ENCODE peak calls at places on chromosomes 4 and X, in eight cellular contexts. F, D, V, K, M, C, Z and Y are unnamed samples.

GRCh38 chr4:146643812-146644401 is 5.2 kb downstream of the POU4F2 start:
- DNase-seq in Z (no peak), D (peak), V (peak), M (no peak), F (peak), K (no peak), C (no peak), Y (no peak)

GRCh38 chrX:22795680-22796079 is 204.1 kb upstream of the DDX53 start:
- DNase-seq in Z (no peak), V (no peak), M (no peak), K (no peak), F (peak), D (peak), C (no peak), Y (no peak)

GRCh38 chrX:74458738-74459137 is 37.4 kb downstream of the SLC16A2 start:
- DNase-seq in F (peak), K (peak), M (peak), Z (no peak), D (peak), C (no peak), V (no peak), Y (no peak)

GRCh38 chrX:118975831-118976598 is 1.6 kb downstream of the LONRF3 start:
- DNase-seq in F (peak), K (peak), V (peak), M (no peak), C (peak), Z (peak), D (peak), Y (peak)

GRCh38 chr4:24643774-24644520 is 59.6 kb upstream of the DHX15 start:
- DNase-seq in Z (no peak), D (no peak), K (no peak), M (no peak), F (peak), V (no peak), C (no peak), Y (no peak)

GRCh38 chr4:145130130-145130529 is 32.0 kb downstream of the ABCE1 start:
- DNase-seq in Z (no peak), K (no peak), F (no peak), C (no peak), M (no peak), V (no peak), D (no peak), Y (no peak)

GRCh38 chrX:21741869-21742701 is 15.8 kb downstream of the SMPX start:
- DNase-seq in V (no peak), F (peak), D (peak), M (no peak), Z (no peak), C (no peak), K (no peak), Y (no peak)

GRCh38 chr4:80452768-80453167 is 117.2 kb downstream of the CFAP299 start:
- DNase-seq in M (no peak), C (no peak), Z (no peak), K (no peak), V (no peak), F (no peak), D (no peak), Y (no peak)

GRCh38 chrX:47807548-47807947 is 29.2 kb upstream of the ZNF81 start:
- DNase-seq in Z (no peak), D (no peak), C (no peak), K (no peak), V (peak), F (no peak), M (no peak), Y (no peak)

GRCh38 chrX:2955838-2956237 is 26.7 kb upstream of the ARSD start:
- DNase-seq in K (no peak), Z (no peak), C (no peak), D (no peak), F (no peak), M (no peak), V (no peak), Y (no peak)

GRCh38 chr4:138164218-138164617 is 77.9 kb downstream of the SLC7A11 start:
- DNase-seq in K (no peak), C (no peak), V (no peak), F (no peak), Z (no peak), D (no peak), M (no peak), Y (no peak)

GRCh38 chr4:113689394-113689793 is 72.1 kb downstream of the CAMK2D start:
- DNase-seq in D (no peak), K (no peak), M (no peak), C (no peak), Z (no peak), V (no peak), F (no peak), Y (no peak)

GRCh38 chr4:183289688-183290087 is 30.4 kb downstream of the CLDN22 start:
- DNase-seq in M (no peak), V (no peak), F (no peak), K (peak), D (no peak), C (no peak), Z (no peak), Y (no peak)

GRCh38 chr4:121773873-121774272 is 8.9 kb upstream of the SMIM43 start:
- DNase-seq in K (no peak), V (no peak), F (no peak), C (no peak), M (no peak), D (no peak), Z (no peak), Y (no peak)

GRCh38 chrX:109409181-109409580 is 72.7 kb downstream of the GUCY2F start:
- DNase-seq in K (no peak), D (no peak), M (no peak), F (no peak), V (no peak), Z (no peak), C (no peak), Y (no peak)

GRCh38 chr4:128856246-128856645 is 46.7 kb downstream of the JADE1 start:
- DNase-seq in Z (no peak), D (no peak), V (no peak), K (no peak), F (no peak), C (no peak), M (no peak), Y (no peak)

GRCh38 chr4:147741190-147741788 is 9.4 kb downstream of the ARHGAP10 start:
- DNase-seq in V (peak), K (no peak), D (peak), M (peak), F (peak), C (no peak), Z (no peak), Y (no peak)

GRCh38 chrX:38570396-38570795 is 9.1 kb downstream of the TSPAN7 start:
- DNase-seq in D (no peak), F (no peak), K (peak), Z (no peak), V (no peak), M (no peak), C (no peak), Y (no peak)

GRCh38 chrX:53261573-53261972 is 19.8 kb downstream of the IQSEC2 start:
- DNase-seq in K (no peak), Z (no peak), V (no peak), M (no peak), D (no peak), C (no peak), F (no peak), Y (no peak)

GRCh38 chr4:37977471-37978452 is 17.6 kb downstream of the PTTG2 start:
- DNase-seq in V (peak), M (no peak), C (peak), K (peak), D (peak), F (peak), Z (peak), Y (peak)

GRCh38 chrX:40174594-40175415 is 77.0 kb upstream of the BCOR start:
- DNase-seq in M (no peak), Z (peak), D (peak), V (peak), F (peak), C (no peak), K (peak), Y (peak)

GRCh38 chrX:129360175-129360574 is 163.1 kb downstream of the SMARCA1 start:
- DNase-seq in Z (peak), V (peak), D (peak), F (peak), M (no peak), C (peak), K (peak), Y (peak)

GRCh38 chr4:183182873-183183725 is 84.0 kb downstream of the WWC2 start:
- DNase-seq in F (peak), Z (peak), C (no peak), V (peak), D (peak), M (no peak), K (peak), Y (peak)

GRCh38 chr4:93693141-93693540 is 135.4 kb upstream of the ATOH1 start:
- DNase-seq in V (no peak), M (no peak), D (no peak), Z (no peak), K (no peak), C (no peak), F (no peak), Y (no peak)

GRCh38 chr4:102344520-102344954 is 745 bp downstream of the SLC39A8 start:
- DNase-seq in D (peak), Z (peak), K (peak), M (no peak), F (peak), V (peak), C (no peak), Y (peak)

GRCh38 chr4:42736538-42736937 is 79.6 kb upstream of the ATP8A1 start:
- DNase-seq in V (no peak), D (no peak), F (no peak), M (no peak), C (no peak), Z (no peak), K (no peak), Y (no peak)

GRCh38 chrX:64580605-64581004 is 185.4 kb upstream of the MTMR8 start:
- DNase-seq in V (no peak), K (no peak), D (no peak), C (no peak), Z (no peak), M (no peak), F (no peak), Y (no peak)

GRCh38 chr4:155906554-155907247 is 3.2 kb downstream of the TDO2 start:
- DNase-seq in F (peak), M (peak), C (no peak), K (peak), Z (no peak), D (peak), V (no peak), Y (no peak)

GRCh38 chr4:53859305-53859704 is 205.1 kb downstream of the CHIC2 start:
- DNase-seq in V (no peak), K (no peak), Z (no peak), C (no peak), F (no peak), D (no peak), M (no peak), Y (no peak)

GRCh38 chrX:12975999-12976558 is 1.2 kb downstream of the TMSB4X start:
- DNase-seq in M (no peak), F (peak), D (peak), Z (peak), V (peak), C (no peak), K (peak), Y (no peak)

GRCh38 chr4:124025423-124025822 is 628.8 kb downstream of the SPRY1 start:
- DNase-seq in M (no peak), C (no peak), V (no peak), D (peak), K (no peak), Z (no peak), F (peak), Y (no peak)

GRCh38 chrX:9163153-9163790 is 129.3 kb upstream of the FAM9B start:
- DNase-seq in C (no peak), V (peak), K (peak), F (peak), M (no peak), D (peak), Z (no peak), Y (no peak)

GRCh38 chr4:68368566-68369473 is 18.9 kb upstream of the YTHDC1 start:
- DNase-seq in C (no peak), Z (no peak), V (no peak), M (peak), D (peak), F (peak), K (peak), Y (no peak)

GRCh38 chr4:21470531-21470930 is 478.0 kb downstream of the KCNIP4 start:
- DNase-seq in C (no peak), M (no peak), Z (no peak), F (peak), K (no peak), V (peak), D (peak), Y (no peak)

GRCh38 chr4:130125468-130125867 is 1029.5 kb downstream of the C4orf33 start:
- DNase-seq in F (peak), D (peak), Z (no peak), C (no peak), V (no peak), M (no peak), K (no peak), Y (no peak)

GRCh38 chrX:93422693-93423092 is 250.7 kb downstream of the NAP1L3 start:
- DNase-seq in Z (peak), M (no peak), V (peak), D (no peak), K (peak), F (peak), C (no peak), Y (peak)

GRCh38 chr4:13528823-13529129 is 15.5 kb downstream of the NKX3-2 start:
- DNase-seq in V (no peak), C (no peak), Z (no peak), F (no peak), M (no peak), D (no peak), K (no peak), Y (no peak)

GRCh38 chr4:89511776-89512175 is 204.2 kb upstream of the GPRIN3 start:
- DNase-seq in V (no peak), M (no peak), K (no peak), Z (no peak), C (no peak), D (no peak), F (no peak), Y (no peak)

GRCh38 chrX:39854772-39855747 is 242.7 kb downstream of the BCOR start:
- DNase-seq in F (no peak), D (no peak), M (no peak), Z (no peak), V (no peak), K (no peak), C (peak), Y (no peak)

GRCh38 chr4:153040677-153041076 is 104.6 kb downstream of the FHDC1 start:
- DNase-seq in K (no peak), D (no peak), F (no peak), V (no peak), M (no peak), C (no peak), Z (no peak), Y (no peak)

GRCh38 chr4:153036931-153037330 is 100.8 kb downstream of the FHDC1 start:
- DNase-seq in M (no peak), F (peak), V (no peak), C (no peak), Z (no peak), D (peak), K (no peak), Y (no peak)

GRCh38 chr4:153042757-153043156 is 106.6 kb downstream of the FHDC1 start:
- DNase-seq in C (no peak), M (no peak), D (no peak), K (no peak), Z (no peak), V (no peak), F (no peak), Y (no peak)

GRCh38 chr4:153038493-153039311 is 102.6 kb downstream of the FHDC1 start:
- DNase-seq in F (no peak), K (peak), D (no peak), M (no peak), Z (no peak), C (no peak), V (no peak), Y (no peak)

DNA sequence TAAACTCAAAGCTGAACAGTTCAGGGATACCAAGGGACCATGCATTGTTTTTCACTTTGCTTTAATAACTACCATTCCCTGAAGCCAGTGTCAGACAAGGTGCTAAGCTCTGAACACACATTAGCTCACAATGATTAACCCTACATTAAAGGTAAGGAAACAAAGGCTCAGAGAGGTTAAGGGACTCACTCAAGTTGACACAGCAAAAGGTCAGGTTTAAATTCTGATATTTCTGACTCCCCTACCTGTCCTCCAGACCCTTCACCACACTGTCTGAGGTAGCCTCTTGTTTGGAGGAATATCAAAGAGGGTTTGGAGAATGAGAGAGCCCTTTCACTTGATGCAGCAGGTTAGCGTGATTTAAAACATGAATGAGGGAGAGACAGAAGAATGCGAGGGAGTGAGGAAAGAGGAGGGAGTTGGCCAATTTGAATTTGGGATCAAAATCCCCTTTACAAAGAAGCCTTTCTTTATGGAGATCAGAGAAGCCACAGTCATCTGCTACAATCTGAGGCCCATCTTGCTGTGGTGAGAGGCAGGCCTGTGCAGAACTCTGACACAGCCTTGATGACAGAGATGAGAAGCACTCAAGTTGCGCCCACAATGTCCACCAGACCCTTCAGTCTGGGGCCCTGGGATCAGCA is 103.5 kb downstream of the FHDC1 start:
- DNase-seq in V (no peak), D (no peak), F (no peak), C (no peak), M (no peak), Z (no peak), K (no peak), Y (no peak)
- TF ChIP-seq CTCF in V (no peak), D (no peak), F (no peak), C (no peak), M (no peak), Z (no peak), K (no peak), Y (no peak)

DNA sequence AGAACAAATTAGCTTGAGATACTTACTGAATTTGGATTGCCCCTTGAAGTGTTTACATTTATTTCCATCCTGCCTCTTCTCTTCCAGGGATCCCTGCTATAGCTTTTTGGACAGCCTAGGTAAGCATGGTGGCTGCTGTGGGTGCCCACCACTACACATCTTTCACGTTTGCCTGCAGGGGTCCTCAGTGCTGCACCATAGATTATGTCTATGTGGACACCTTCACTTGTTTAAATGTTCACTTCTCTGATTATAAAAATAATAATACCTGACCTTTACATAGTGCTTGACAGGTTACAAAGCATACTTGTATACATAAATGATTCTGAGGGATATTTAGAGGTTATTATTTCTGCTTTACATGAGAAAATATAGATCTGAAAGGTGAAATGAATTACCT is 67.9 kb upstream of the SLC4A4 start:
- DNase-seq in V (peak), C (no peak), D (peak), M (no peak), K (peak), F (peak), Z (peak), Y (peak)
- TF ChIP-seq CTCF in V (peak), C (no peak), D (peak), M (peak), K (peak), F (peak), Z (peak), Y (peak)

GRCh38 chrX:111102636-111103035 is 6.6 kb downstream of the PAK3 start:
- DNase-seq in C (no peak), V (no peak), F (peak), M (no peak), D (no peak), K (no peak), Z (no peak), Y (no peak)

GRCh38 chrX:111103246-111103645 is 7.3 kb downstream of the PAK3 start:
- DNase-seq in Z (no peak), D (no peak), V (no peak), C (no peak), M (no peak), K (no peak), F (no peak), Y (no peak)

GRCh38 chrX:111098874-111099273 is 2.9 kb downstream of the PAK3 start:
- DNase-seq in K (peak), V (peak), D (peak), M (no peak), Z (peak), F (peak), C (peak), Y (peak)

GRCh38 chrX:111101580-111101979 is 5.6 kb downstream of the PAK3 start:
- DNase-seq in K (no peak), C (no peak), F (no peak), V (no peak), D (no peak), Z (no peak), M (no peak), Y (no peak)

DNA sequence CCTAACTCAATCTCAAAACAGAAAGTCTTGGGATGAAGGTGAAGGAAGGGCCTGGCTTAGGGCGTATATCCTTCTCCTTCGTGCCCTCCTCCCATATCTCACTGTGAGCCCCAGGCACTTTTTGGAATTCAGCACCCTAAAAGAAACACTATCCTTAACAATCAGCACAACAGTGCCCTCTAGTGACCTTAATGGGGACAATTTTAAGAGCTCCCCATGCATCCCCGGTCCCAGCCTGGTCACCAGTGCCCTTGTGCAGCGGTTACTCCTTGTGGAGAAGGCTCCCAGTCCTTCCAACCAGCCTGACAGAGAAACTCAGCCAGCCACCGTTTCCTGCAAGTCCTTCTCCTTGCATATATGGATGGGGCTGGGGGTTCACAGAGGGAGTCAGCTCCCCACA is 4.2 kb downstream of the PAK3 start:
- DNase-seq in C (no peak), M (no peak), K (peak), F (peak), D (peak), V (peak), Z (peak), Y (peak)
- TF ChIP-seq CTCF in C (peak), M (peak), K (peak), F (peak), D (peak), V (peak), Z (peak), Y (no peak)

GRCh38 chr4:76305033-76305687 is 1.4 kb upstream of the STBD1 start:
- DNase-seq in F (no peak), V (no peak), D (no peak), C (no peak), M (no peak), K (no peak), Z (no peak), Y (no peak)

GRCh38 chr4:76305971-76306881 is at the start of gene STBD1:
- DNase-seq in K (peak), F (peak), Z (peak), V (peak), M (no peak), C (no peak), D (peak), Y (peak)

GRCh38 chr4:76307670-76308014 is 1.1 kb downstream of the STBD1 start:
- DNase-seq in K (no peak), Z (no peak), M (no peak), V (no peak), C (no peak), F (peak), D (no peak), Y (no peak)

GRCh38 chr4:76308548-76308947 is 2.0 kb downstream of the STBD1 start:
- DNase-seq in M (no peak), C (no peak), D (peak), V (no peak), Z (no peak), F (peak), K (no peak), Y (no peak)

GRCh38 chr4:76306882-76307669 is 543 bp downstream of the STBD1 start:
- DNase-seq in F (peak), Z (peak), K (peak), C (no peak), M (no peak), D (peak), V (peak), Y (peak)
- TF ChIP-seq CTCF in F (peak), Z (peak), K (peak), C (no peak), M (peak), D (peak), V (peak), Y (no peak)

DNA sequence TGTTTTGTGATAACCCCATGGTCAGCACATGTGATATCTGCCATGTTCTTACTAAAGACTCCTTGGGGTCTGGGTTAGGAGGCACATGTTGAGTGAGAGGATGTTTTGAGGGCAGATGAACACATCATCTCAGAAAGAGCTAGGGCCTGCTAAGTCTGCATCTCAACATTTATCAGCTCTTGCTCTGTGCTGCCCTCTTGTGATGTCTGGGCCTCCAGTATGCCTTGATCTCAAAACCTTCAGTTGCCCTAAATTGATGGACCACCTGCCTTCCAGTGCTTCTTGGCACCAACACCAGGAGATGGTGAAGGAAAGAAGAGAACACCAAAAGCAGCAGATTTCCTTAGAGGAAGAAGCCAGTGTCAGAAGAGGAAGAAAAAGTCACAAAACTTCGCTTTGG is 22.5 kb downstream of the MID1 start:
- DNase-seq in D (peak), F (peak), K (peak), C (no peak), V (peak), M (no peak), Z (no peak), Y (peak)
- TF ChIP-seq CTCF in D (peak), F (peak), K (peak), C (no peak), V (peak), M (peak), Z (no peak), Y (no peak)